ENCODE peak calls at places on chromosomes 16 and 17, in nine cellular contexts. U, G, O, Y, L, A, X, B and R are unnamed samples.

GRCh38 chr16:89936034-89936433 is 12.5 kb upstream of the DEF8 start:
- DNase-seq in X (no peak), B (no peak), A (no peak), L (no peak), G (no peak), O (no peak), U (no peak), Y (no peak), R (no peak)

GRCh38 chr16:84362410-84362809 is 5.9 kb upstream of the ATP2C2 start:
- DNase-seq in Y (no peak), A (no peak), X (no peak), B (no peak), U (no peak), O (no peak), L (no peak), G (no peak), R (no peak)

GRCh38 chr17:8829036-8829941 is 30.1 kb upstream of the MFSD6L start:
- DNase-seq in O (no peak), B (no peak), G (no peak), X (no peak), L (no peak), Y (no peak), U (no peak), A (no peak), R (no peak)

GRCh38 chr17:67490471-67490870 is 113.4 kb downstream of the PITPNC1 start:
- DNase-seq in O (no peak), U (no peak), X (peak), A (no peak), G (no peak), L (no peak), Y (no peak), B (no peak), R (no peak)

GRCh38 chr17:61349350-61349749 is 50.3 kb upstream of the TBX2 start:
- DNase-seq in U (no peak), O (peak), Y (no peak), L (no peak), B (peak), X (no peak), A (no peak), G (no peak), R (no peak)

GRCh38 chr17:57911834-57912673 is 43.2 kb downstream of the CUEDC1 start:
- DNase-seq in U (peak), G (peak), O (no peak), L (peak), B (no peak), A (peak), X (peak), Y (peak), R (no peak)

GRCh38 chr17:18944646-18945045 is 7.3 kb upstream of the SLC5A10 start:
- DNase-seq in G (no peak), A (no peak), U (no peak), X (no peak), O (no peak), B (no peak), Y (no peak), L (no peak), R (no peak)

GRCh38 chr17:82972836-82973372 is 106.5 kb upstream of the METRNL start:
- DNase-seq in B (no peak), X (no peak), U (no peak), A (peak), G (no peak), O (no peak), L (no peak), Y (no peak), R (no peak)

GRCh38 chr16:4142268-4142667 is 26.0 kb upstream of the ADCY9 start:
- DNase-seq in B (no peak), L (no peak), X (no peak), A (no peak), G (no peak), Y (no peak), U (no peak), O (no peak), R (no peak)

GRCh38 chr16:57609541-57610401 is 18.7 kb upstream of the ADGRG1 start:
- DNase-seq in L (peak), B (peak), O (no peak), X (no peak), U (no peak), A (no peak), Y (no peak), G (no peak), R (no peak)

GRCh38 chr16:86809458-86809955 is 231.2 kb downstream of the FOXL1 start:
- DNase-seq in A (no peak), L (no peak), O (no peak), Y (peak), B (peak), X (no peak), G (no peak), U (no peak), R (peak)
- TF ChIP-seq CTCF in A (no peak), L (no peak), O (no peak), Y (peak), B (no peak), X (no peak), G (no peak), U (no peak), R (peak)

GRCh38 chr17:3692346-3692745 is 3.6 kb downstream of the P2RX5 start:
- DNase-seq in O (no peak), B (no peak), G (no peak), U (no peak), X (no peak), A (no peak), Y (no peak), L (no peak), R (no peak)

GRCh38 chr17:3693099-3693498 is 2.9 kb downstream of the P2RX5 start:
- DNase-seq in O (no peak), G (no peak), B (no peak), A (no peak), U (no peak), L (no peak), Y (no peak), X (no peak), R (no peak)

GRCh38 chr17:3689262-3690093 is 6.5 kb downstream of the P2RX5 start:
- DNase-seq in B (no peak), X (no peak), O (no peak), G (no peak), A (no peak), L (no peak), U (no peak), Y (no peak), R (no peak)

GRCh38 chr17:3690094-3690715 is 5.8 kb downstream of the P2RX5 start:
- DNase-seq in L (no peak), O (no peak), Y (no peak), B (no peak), A (no peak), U (no peak), X (no peak), G (no peak), R (no peak)

DNA sequence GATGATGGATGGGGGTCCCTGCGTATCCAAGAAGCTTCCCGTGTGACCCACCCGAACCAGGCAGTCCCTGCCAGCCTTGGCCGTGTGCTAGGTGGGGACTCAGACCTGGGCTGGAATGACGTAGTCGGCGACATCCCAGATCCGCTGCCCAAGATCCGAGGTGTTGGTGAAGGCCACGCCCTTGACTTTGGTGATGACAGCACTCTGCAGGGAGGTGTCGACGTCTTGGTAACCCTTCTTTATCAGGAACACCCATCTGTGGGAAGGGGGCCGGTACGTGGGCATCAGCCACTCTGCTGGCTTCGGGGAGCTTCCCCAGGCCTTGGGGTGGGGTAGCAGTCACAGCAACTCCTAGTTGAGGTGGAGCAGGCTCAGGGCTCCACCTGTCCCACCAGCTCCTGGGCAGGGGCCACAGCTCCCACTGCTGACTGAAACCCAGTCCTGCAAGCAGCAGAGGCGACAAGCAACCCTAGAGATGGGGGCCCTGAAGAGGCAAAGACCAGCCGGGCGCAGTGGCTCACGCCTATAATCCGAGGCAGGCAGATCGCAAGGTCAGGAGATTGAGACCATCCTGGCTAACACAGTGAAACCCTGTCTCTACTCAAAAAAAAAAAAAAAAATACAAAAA is 4.3 kb downstream of the P2RX5 start:
- DNase-seq in Y (no peak), B (no peak), A (no peak), L (no peak), U (no peak), G (no peak), X (no peak), O (no peak), R (no peak)
- TF ChIP-seq CTCF in Y (no peak), B (peak), A (no peak), L (no peak), U (no peak), G (no peak), X (no peak), O (no peak), R (no peak)

DNA sequence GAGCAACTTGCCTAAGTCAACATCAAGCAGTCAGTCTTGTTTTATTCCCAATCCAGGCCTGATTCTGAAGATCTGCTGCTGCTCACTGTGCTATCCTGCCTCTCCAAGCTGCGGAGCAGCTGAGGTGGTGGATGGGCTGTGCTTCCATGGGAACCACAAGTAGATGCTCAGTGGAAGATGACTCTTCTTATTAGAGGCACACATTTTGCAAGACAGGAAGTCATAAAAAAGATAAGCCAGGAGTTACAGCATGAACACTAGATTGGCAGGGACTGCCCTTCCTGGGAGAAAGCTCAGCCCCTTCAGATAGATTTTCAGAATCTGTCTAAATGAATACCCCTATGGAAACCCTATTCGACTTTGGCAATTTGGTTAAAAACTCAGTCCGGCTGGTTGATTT is 143.1 kb downstream of the SHISA6 start:
- DNase-seq in X (no peak), Y (no peak), O (no peak), A (no peak), L (no peak), B (no peak), G (no peak), U (no peak), R (no peak)
- TF ChIP-seq CTCF in X (no peak), Y (no peak), O (no peak), A (no peak), L (no peak), B (no peak), G (no peak), U (no peak), R (no peak)

DNA sequence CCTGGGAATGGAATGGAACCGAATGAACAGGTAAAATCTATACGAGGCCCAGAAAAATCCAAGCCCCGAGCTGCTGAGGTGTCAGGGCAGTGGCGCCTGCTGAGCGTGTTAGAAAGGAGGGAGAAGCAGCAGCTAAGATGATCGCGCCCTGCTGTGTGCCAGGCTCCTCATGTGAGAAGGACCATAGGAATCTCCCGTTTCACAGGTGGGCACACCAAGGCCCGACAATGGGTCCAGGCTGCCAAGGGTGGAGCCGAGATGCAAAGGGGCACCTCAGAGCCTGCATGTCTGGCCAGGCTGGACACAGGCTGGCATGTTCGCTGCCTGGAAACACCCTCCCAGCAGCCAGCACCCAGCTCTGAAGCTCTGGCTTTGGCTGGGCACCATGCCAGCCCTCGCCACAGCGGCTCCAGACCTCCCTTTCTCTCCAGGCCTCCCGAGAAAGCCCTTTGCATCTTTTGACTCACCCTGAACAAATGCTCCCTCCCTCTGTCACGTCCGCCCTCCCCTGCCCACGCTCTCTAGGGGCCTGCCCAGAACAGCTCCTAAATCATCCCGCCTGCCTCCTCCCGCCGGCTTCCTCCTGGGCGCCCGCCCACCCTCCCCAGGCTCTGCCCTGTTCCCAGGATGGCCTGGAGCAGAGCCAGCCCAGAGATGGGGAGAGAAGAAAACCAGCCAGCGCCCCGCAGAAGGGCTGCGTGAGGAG is 217.8 kb upstream of the GSE1 start:
- DNase-seq in G (peak), Y (peak), U (peak), A (peak), B (peak), X (no peak), O (no peak), L (peak), R (peak)
- TF ChIP-seq CTCF in G (no peak), Y (no peak), U (no peak), A (no peak), B (no peak), X (no peak), O (no peak), L (no peak), R (no peak)

GRCh38 chr16:79997257-79997656 is 396.7 kb upstream of the MAF start:
- DNase-seq in B (peak), L (no peak), U (no peak), X (no peak), A (no peak), O (no peak), Y (peak), G (no peak), R (no peak)
- TF ChIP-seq CTCF in B (peak), L (no peak), U (no peak), X (no peak), A (peak), O (peak), Y (peak), G (no peak), R (peak)